ENCODE peak calls at places on chromosomes 4 and X, in five cellular contexts. L is head of caudate nucleus, F is NCI-H1417, X is GM19239, Z is iris pigment epithelial cell. W is an unnamed sample.

GRCh38 chr4:98939892-98940298 is 11.0 kb upstream of the EIF4E start:
- DNase-seq in L (no peak), F (peak), X (no peak), Z (peak), W (no peak)

GRCh38 chrX:49767231-49767630 is 61.9 kb upstream of the PAGE4 start:
- DNase-seq in L (no peak), F (no peak), X (no peak), Z (no peak), W (no peak)

GRCh38 chr4:109969909-109970308 is 57.2 kb downstream of the EGF start:
- DNase-seq in L (no peak), F (no peak), X (no peak), Z (no peak), W (no peak)

GRCh38 chr4:43547560-43547959 is 655.0 kb downstream of the GRXCR1 start:
- DNase-seq in L (no peak), F (no peak), X (no peak), Z (no peak), W (no peak)

GRCh38 chrX:68490644-68491043 is 8.2 kb upstream of the YIPF6 start:
- DNase-seq in L (no peak), F (peak), X (no peak), Z (peak), W (no peak)

GRCh38 chr4:4327652-4328121 is 37.6 kb downstream of the ZBTB49 start:
- DNase-seq in L (no peak), F (no peak), X (no peak), Z (peak), W (no peak)

GRCh38 chrX:118553042-118553714 is 57.6 kb downstream of the DOCK11 start:
- DNase-seq in L (no peak), F (no peak), X (no peak), Z (no peak), W (no peak)

GRCh38 chrX:131987252-131987651 is 35.9 kb upstream of the STK26 start:
- DNase-seq in L (no peak), F (no peak), X (peak), Z (no peak), W (no peak)

GRCh38 chr4:8849266-8850073 is 22.2 kb downstream of the HMX1 start:
- DNase-seq in L (no peak), F (no peak), X (no peak), Z (no peak), W (no peak)

GRCh38 chrX:97039363-97040029 is 155.8 kb downstream of the RPA4 start:
- DNase-seq in L (peak), F (no peak), X (peak), Z (peak), W (no peak)

GRCh38 chr4:95107635-95108034 is 349.9 kb downstream of the BMPR1B start:
- DNase-seq in L (no peak), F (no peak), X (no peak), Z (peak), W (no peak)

GRCh38 chr4:38989487-38989886 is 42.7 kb downstream of the TMEM156 start:
- DNase-seq in L (no peak), F (no peak), X (no peak), Z (peak), W (no peak)

GRCh38 chr4:39330353-39330752 is 35.8 kb downstream of the RFC1 start:
- DNase-seq in L (no peak), F (no peak), X (no peak), Z (no peak), W (no peak)

GRCh38 chrX:20461576-20461975 is 194.9 kb upstream of the RPS6KA3 start:
- DNase-seq in L (no peak), F (no peak), X (no peak), Z (peak), W (no peak)

GRCh38 chr4:173530326-173531062 is 465 bp upstream of the HAND2 start:
- DNase-seq in L (no peak), F (no peak), X (no peak), Z (no peak), W (no peak)

GRCh38 chr4:6527683-6528595 is 47.0 kb upstream of the MAN2B2 start:
- DNase-seq in L (no peak), F (no peak), X (no peak), Z (no peak), W (no peak)

GRCh38 chrX:13793897-13794296 is 23.0 kb downstream of the GPM6B start:
- DNase-seq in L (no peak), F (no peak), X (no peak), Z (no peak), W (no peak)

GRCh38 chr4:66736593-66736992 is 808.7 kb downstream of the CENPC start:
- DNase-seq in L (no peak), F (peak), X (no peak), Z (no peak), W (no peak)

GRCh38 chrX:103918584-103919335 is 43.7 kb upstream of the TMSB15B start:
- DNase-seq in L (peak), F (peak), X (peak), Z (peak), W (no peak)

GRCh38 chrX:15269618-15270521 is at the start of gene ASB9:
- DNase-seq in L (no peak), F (peak), X (no peak), Z (peak), W (no peak)

GRCh38 chr4:122692641-122693520 is 39.6 kb upstream of the BBS12 start:
- DNase-seq in L (no peak), F (no peak), X (no peak), Z (peak), W (no peak)

GRCh38 chrX:31331045-31331444 is 259.2 kb upstream of the FTHL17 start:
- DNase-seq in L (no peak), F (no peak), X (no peak), Z (no peak), W (no peak)

GRCh38 chr4:80407246-80407645 is 71.7 kb downstream of the CFAP299 start:
- DNase-seq in L (no peak), F (no peak), X (no peak), Z (peak), W (no peak)

GRCh38 chr4:48047421-48047844 is 30.9 kb downstream of the NIPAL1 start:
- DNase-seq in L (no peak), F (no peak), X (peak), Z (peak), W (no peak)

GRCh38 chr4:169618286-169618685 is 2.1 kb upstream of the CLCN3 start:
- DNase-seq in L (no peak), F (no peak), X (no peak), Z (peak), W (no peak)

GRCh38 chrX:9598344-9598743 is 133.5 kb downstream of the TBL1X start:
- DNase-seq in L (no peak), F (no peak), X (no peak), Z (no peak), W (no peak)

GRCh38 chr4:101604976-101605375 is 185.6 kb upstream of the BANK1 start:
- DNase-seq in L (no peak), F (no peak), X (no peak), Z (peak), W (no peak)

GRCh38 chrX:31099536-31100090 is 27.8 kb upstream of the FTHL17 start:
- DNase-seq in L (no peak), F (no peak), X (no peak), Z (peak), W (no peak)

GRCh38 chr4:170853422-170854021 is 763.8 kb upstream of the AADAT start:
- DNase-seq in L (peak), F (peak), X (no peak), Z (peak), W (no peak)

GRCh38 chrX:18892881-18893280 is 91.0 kb downstream of the PHKA2 start:
- DNase-seq in L (no peak), F (no peak), X (no peak), Z (no peak), W (no peak)

GRCh38 chr4:120874792-120875774 is 47.4 kb downstream of the PRDM5 start:
- DNase-seq in L (no peak), F (peak), X (no peak), Z (no peak), W (no peak)

GRCh38 chrX:87710580-87710979 is 193.0 kb downstream of the KLHL4 start:
- DNase-seq in L (no peak), F (no peak), X (no peak), Z (no peak), W (no peak)

GRCh38 chrX:2781226-2781571 is 29.4 kb downstream of the XG start:
- DNase-seq in L (no peak), F (no peak), X (no peak), Z (no peak), W (no peak)

GRCh38 chr4:14800977-14801376 is 201.3 kb upstream of the CPEB2 start:
- DNase-seq in L (no peak), F (no peak), X (no peak), Z (no peak), W (no peak)